ENCODE peak calls at places on chromosome 13, in four cellular contexts. Q, G, T and O are unnamed samples.

GRCh38 chr13:87166348-87166747 is 504.8 kb upstream of the SLITRK5 start:
- DNase-seq in Q (no peak), G (no peak), T (no peak), O (no peak)

GRCh38 chr13:21208755-21209154 is 32.3 kb downstream of the MRPL57 start:
- DNase-seq in Q (no peak), G (no peak), T (no peak), O (no peak)

GRCh38 chr13:44764334-44764733 is 188.2 kb upstream of the TSC22D1 start:
- DNase-seq in Q (no peak), G (no peak), T (no peak), O (no peak)

GRCh38 chr13:40498461-40498860 is 168.0 kb downstream of the FOXO1 start:
- DNase-seq in Q (no peak), G (no peak), T (no peak), O (no peak)

GRCh38 chr13:51731759-51732158 is 72.2 kb downstream of the DHRS12 start:
- DNase-seq in Q (no peak), G (no peak), T (no peak), O (no peak)

GRCh38 chr13:60335531-60335930 is 61.5 kb upstream of the TDRD3 start:
- DNase-seq in Q (no peak), G (no peak), T (no peak), O (no peak)

GRCh38 chr13:91174886-91175501 is 172.5 kb upstream of the MIR17HG start:
- DNase-seq in Q (no peak), G (no peak), T (no peak), O (peak)

GRCh38 chr13:31761951-31762350 is 22.6 kb downstream of the RXFP2 start:
- DNase-seq in Q (no peak), G (no peak), T (no peak), O (no peak)

GRCh38 chr13:19632915-19633339 is 532 bp upstream of the MPHOSPH8 start:
- DNase-seq in Q (no peak), G (no peak), T (no peak), O (no peak)

GRCh38 chr13:29852464-29853054 is 2.1 kb upstream of the UBL3 start:
- DNase-seq in Q (no peak), G (no peak), T (no peak), O (no peak)

GRCh38 chr13:76667551-76667950 is 218.7 kb downstream of the KCTD12 start:
- DNase-seq in Q (no peak), G (no peak), T (peak), O (no peak)

GRCh38 chr13:99151516-99151915 is 49.1 kb upstream of the UBAC2 start:
- DNase-seq in Q (no peak), G (no peak), T (no peak), O (no peak)

GRCh38 chr13:53010374-53011105 is 18.1 kb upstream of the OLFM4 start:
- DNase-seq in Q (no peak), G (no peak), T (no peak), O (no peak)

GRCh38 chr13:79973533-79973963 is 367.4 kb downstream of the SPRY2 start:
- DNase-seq in Q (peak), G (no peak), T (no peak), O (peak)

GRCh38 chr13:98103942-98104880 is 38.7 kb upstream of the FARP1 start:
- DNase-seq in Q (no peak), G (no peak), T (no peak), O (no peak)

GRCh38 chr13:77859450-77859849 is 59.2 kb downstream of the EDNRB start:
- DNase-seq in Q (peak), G (no peak), T (peak), O (peak)

GRCh38 chr13:24500977-24501376 is 11.6 kb downstream of the PARP4 start:
- DNase-seq in Q (no peak), G (no peak), T (no peak), O (no peak)

GRCh38 chr13:105774739-105775460 is 760.6 kb downstream of the EFNB2 start:
- DNase-seq in Q (no peak), G (no peak), T (no peak), O (no peak)

GRCh38 chr13:104297075-104297474 is 1230.9 kb upstream of the SLC10A2 start:
- DNase-seq in Q (no peak), G (no peak), T (no peak), O (no peak)

GRCh38 chr13:100547805-100548204 is 40.8 kb downstream of the GGACT start:
- DNase-seq in Q (no peak), G (no peak), T (no peak), O (no peak)

GRCh38 chr13:40275636-40276035 is 390.8 kb downstream of the FOXO1 start:
- DNase-seq in Q (no peak), G (no peak), T (no peak), O (no peak)